ENCODE peak calls at places on chromosomes 4 and X, in seven cellular contexts. Z, Y, J, E, P, V and A are unnamed samples.

GRCh38 chr4:163666335-163666888 is 171.9 kb downstream of the TMA16 start:
- DNase-seq in Y (no peak), E (no peak), P (no peak), Z (no peak), V (no peak), J (no peak), A (no peak)

GRCh38 chr4:108166441-108167315 is 2.1 kb downstream of the LEF1 start:
- DNase-seq in E (no peak), P (no peak), J (no peak), Z (peak; percentile 39), Y (peak; percentile 16), V (peak; percentile 54), A (no peak)

GRCh38 chr4:3436798-3437581 is 4.8 kb upstream of the HGFAC start:
- DNase-seq in E (peak; percentile 88), Y (no peak), Z (peak; percentile 46), P (no peak), J (no peak), V (peak; percentile 75), A (peak; percentile 94)

GRCh38 chrX:151973851-151974335 is 583 bp downstream of the GABRE start:
- DNase-seq in J (no peak), E (peak; percentile 15), Z (peak; percentile 43), Y (no peak), P (no peak), V (no peak), A (peak; percentile 80)

GRCh38 chr4:68416591-68416990 is 30.7 kb upstream of the TMPRSS11E start:
- DNase-seq in J (no peak), E (peak; percentile 59), V (no peak), Y (no peak), P (no peak), Z (no peak), A (peak; percentile 61)

GRCh38 chr4:125123710-125124109 is 191.0 kb upstream of the FAT4 start:
- DNase-seq in J (no peak), E (no peak), Y (no peak), Z (peak; percentile 17), P (no peak), V (no peak), A (no peak)

GRCh38 chr4:45423876-45424275 is 697.5 kb upstream of the GNPDA2 start:
- DNase-seq in V (no peak), Y (no peak), Z (no peak), J (no peak), P (no peak), E (no peak), A (no peak)

GRCh38 chr4:20192754-20193521 is 58.8 kb upstream of the SLIT2 start:
- DNase-seq in V (no peak), Z (peak; percentile 20), P (no peak), J (no peak), E (no peak), Y (no peak), A (peak; percentile 64)

GRCh38 chr4:158538176-158538575 is 16.5 kb downstream of the RXFP1 start:
- DNase-seq in P (no peak), J (no peak), Y (no peak), V (no peak), E (no peak), Z (peak; percentile 19), A (no peak)

GRCh38 chr4:69617083-69617694 is 22.3 kb downstream of the UGT2A2 start:
- DNase-seq in Y (no peak), Z (peak; percentile 66), E (peak; percentile 38), P (no peak), V (no peak), J (peak; percentile 1), A (peak; percentile 66)

GRCh38 chr4:87317527-87317926 is 5.2 kb downstream of the HSD17B13 start:
- DNase-seq in Y (no peak), V (no peak), Z (no peak), J (no peak), P (no peak), E (peak; percentile 44), A (peak; percentile 77)

GRCh38 chr4:62898115-62898514 is 1511.1 kb downstream of the TECRL start:
- DNase-seq in P (no peak), Y (no peak), V (no peak), Z (no peak), J (no peak), E (no peak), A (no peak)

GRCh38 chrX:152637649-152638442 is at the start of gene GABRQ:
- DNase-seq in P (no peak), E (peak; percentile 21), Y (no peak), V (peak; percentile 29), J (no peak), Z (peak; percentile 55), A (peak; percentile 46)

GRCh38 chrX:44480591-44480990 is 62.1 kb downstream of the FUNDC1 start:
- DNase-seq in Z (no peak), J (no peak), Y (no peak), P (no peak), V (no peak), E (no peak), A (no peak)

GRCh38 chr4:173025131-173025530 is 143.5 kb upstream of the GALNT7 start:
- DNase-seq in Y (no peak), Z (peak; percentile 80), E (peak; percentile 63), V (peak; percentile 55), J (peak; percentile 50), P (no peak), A (peak; percentile 81)

GRCh38 chr4:184889683-184890082 is 63.9 kb upstream of the ACSL1 start:
- DNase-seq in E (no peak), Y (no peak), P (no peak), J (no peak), Z (no peak), V (no peak), A (no peak)

GRCh38 chr4:184884863-184885262 is 59.1 kb upstream of the ACSL1 start:
- DNase-seq in V (no peak), E (no peak), J (no peak), P (no peak), Y (no peak), Z (no peak), A (no peak)

GRCh38 chr4:184887947-184888346 is 62.2 kb upstream of the ACSL1 start:
- DNase-seq in Z (no peak), P (no peak), V (no peak), Y (no peak), E (no peak), J (no peak), A (no peak)

GRCh38 chr4:184885602-184886001 is 59.8 kb upstream of the ACSL1 start:
- DNase-seq in V (no peak), E (no peak), J (no peak), P (no peak), Z (no peak), Y (no peak), A (no peak)

GRCh38 chr4:184887333-184887732 is 61.6 kb upstream of the ACSL1 start:
- DNase-seq in E (no peak), V (no peak), Y (no peak), J (no peak), P (no peak), Z (no peak), A (peak; percentile 9)
- TF ChIP-seq CTCF in E (no peak), V (no peak), Y (no peak), J (no peak), P (no peak), Z (no peak), A (no peak)

GRCh38 chr4:826508-827208 is 729 bp upstream of the CPLX1 start:
- DNase-seq in J (no peak), Y (no peak), Z (no peak), P (no peak), V (no peak), E (no peak), A (no peak)

GRCh38 chr4:827209-828081 is 1.5 kb upstream of the CPLX1 start:
- DNase-seq in E (no peak), V (no peak), Y (no peak), J (no peak), Z (no peak), P (no peak), A (peak; percentile 20)

GRCh38 chr4:829761-830655 is 4.1 kb upstream of the CPLX1 start:
- DNase-seq in E (no peak), Y (no peak), J (no peak), Z (no peak), V (no peak), P (peak; percentile 41), A (no peak)

GRCh38 chr4:829291-829690 is 3.4 kb upstream of the CPLX1 start:
- DNase-seq in V (no peak), Z (no peak), P (peak; percentile 11), E (no peak), J (no peak), Y (no peak), A (no peak)

DNA sequence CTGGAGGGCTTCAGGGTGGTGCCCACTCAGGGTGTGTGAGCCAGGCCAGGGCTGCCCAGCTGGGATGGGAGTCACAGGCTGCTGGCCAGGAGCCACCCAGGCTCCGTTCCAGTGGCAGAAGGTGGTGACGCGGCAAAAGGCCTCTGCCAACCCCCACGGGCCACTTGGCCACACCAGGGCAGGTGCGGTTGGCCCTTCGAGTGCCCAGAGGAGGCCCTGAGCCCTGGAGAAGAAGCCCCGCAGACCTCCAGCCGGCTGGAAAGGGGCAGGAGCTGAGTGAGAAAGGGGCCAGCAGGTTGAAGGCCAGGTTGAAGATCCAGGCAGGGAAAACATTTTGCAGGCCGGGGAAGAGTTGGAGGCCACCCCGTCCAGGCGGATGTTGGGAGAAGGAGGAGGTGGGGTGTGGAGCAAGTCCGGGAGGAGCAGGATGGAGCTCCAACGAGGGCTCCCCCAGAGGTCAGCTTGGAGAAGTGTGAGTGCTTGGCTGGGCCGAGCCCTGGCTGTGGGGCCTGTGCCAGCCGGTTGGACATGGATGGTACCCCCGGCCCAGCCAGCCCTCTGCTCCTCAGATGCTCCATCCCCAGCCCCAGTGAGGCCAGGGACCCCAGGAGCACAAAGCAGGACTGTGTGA is 2.8 kb upstream of the CPLX1 start:
- DNase-seq in P (no peak), E (no peak), Z (no peak), J (no peak), V (peak; percentile 57), Y (no peak), A (peak; percentile 23)
- TF ChIP-seq CTCF in P (no peak), E (no peak), Z (no peak), J (no peak), V (no peak), Y (no peak), A (no peak)

DNA sequence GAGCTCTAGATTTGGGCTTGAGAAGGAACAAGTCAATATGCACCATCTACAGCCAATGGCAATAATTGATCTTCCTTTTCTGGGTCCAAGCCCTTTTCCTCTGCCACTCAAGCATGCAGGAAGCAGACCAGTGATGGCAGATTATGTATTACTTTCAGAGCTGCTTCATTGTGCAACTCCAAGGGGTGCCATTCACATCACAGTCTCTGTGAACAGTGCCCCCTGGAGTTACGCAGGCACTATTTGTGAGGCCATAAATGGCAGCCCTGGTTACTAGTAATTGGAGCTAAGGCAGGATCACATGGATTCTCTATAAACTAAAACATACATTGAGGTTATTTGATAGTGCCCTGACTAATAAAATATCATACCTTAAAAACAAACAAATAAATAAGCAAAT is 313.4 kb upstream of the SLC7A11 start:
- DNase-seq in E (no peak), P (no peak), J (peak; percentile 20), Z (no peak), Y (no peak), V (no peak), A (peak; percentile 33)
- TF ChIP-seq CTCF in E (no peak), P (no peak), J (no peak), Z (peak; percentile 37), Y (no peak), V (no peak), A (peak; percentile 16)

DNA sequence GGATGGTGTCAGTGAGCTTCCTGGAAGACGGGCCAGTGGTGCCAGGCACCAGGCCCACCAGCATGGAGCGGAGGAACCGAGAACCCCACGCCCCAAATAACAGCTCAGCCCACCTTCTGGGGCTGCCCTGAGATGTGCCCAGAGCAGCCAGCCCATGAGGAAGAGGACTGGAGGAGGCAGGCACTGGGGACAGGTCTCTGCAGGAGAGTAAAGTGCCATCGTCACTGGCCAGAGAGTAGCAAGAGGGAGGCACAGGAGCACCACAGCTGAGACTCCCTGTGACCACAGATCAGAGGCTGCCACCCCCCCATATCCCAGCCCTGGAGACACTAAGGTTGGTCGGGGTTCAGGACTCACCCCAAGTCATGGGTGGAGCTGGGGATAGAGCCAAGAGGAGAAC is 63.0 kb downstream of the PPP2R2C start:
- DNase-seq in P (no peak), J (no peak), Z (no peak), Y (no peak), E (no peak), V (no peak), A (no peak)
- TF ChIP-seq CTCF in P (no peak), J (no peak), Z (no peak), Y (no peak), E (no peak), V (no peak), A (no peak)